ENCODE peak calls at places on chromosomes 6 and 20, in ten cellular contexts. D is HEK293T; S is Calu3; X is pons; E is amniotic epithelial cell; R is ELF-1; H is GM13976; Q is stimulated activated CD4-positive, alpha-beta T cell treated with anti-CD3 and anti-CD28 coated beads, Interleukin-15, amount 100 ng/mL, for 24 hours; B is osteoblast; L is tibial artery. V is an unnamed sample.

GRCh38 chr20:19786311-19786710 is 28.3 kb downstream of the RIN2 start:
- DNase-seq in D (no peak), S (no peak), X (no peak), E (peak), R (peak), H (no peak), Q (no peak), B (no peak), L (peak), V (no peak)

GRCh38 chr6:52808660-52809059 is 5.0 kb upstream of the GSTA1 start:
- DNase-seq in D (no peak), S (no peak), X (no peak), E (no peak), R (no peak), H (no peak), Q (no peak), B (no peak), L (no peak), V (no peak)

GRCh38 chr6:71567562-71567961 is 279.0 kb downstream of the OGFRL1 start:
- DNase-seq in D (no peak), S (no peak), X (no peak), E (peak), R (no peak), H (no peak), Q (no peak), B (no peak), L (no peak), V (no peak)

GRCh38 chr6:124119591-124119990 is 315.9 kb downstream of the NKAIN2 start:
- DNase-seq in D (no peak), S (no peak), X (no peak), E (no peak), R (no peak), H (no peak), Q (no peak), B (no peak), L (no peak), V (no peak)

GRCh38 chr20:39259010-39259803 is 297.1 kb downstream of the DHX35 start:
- DNase-seq in D (no peak), S (no peak), X (no peak), E (peak), R (no peak), H (no peak), Q (no peak), B (no peak), L (no peak), V (no peak)

GRCh38 chr6:134722996-134723871 is 226.7 kb downstream of the ALDH8A1 start:
- DNase-seq in D (peak), S (no peak), X (no peak), E (peak), R (no peak), H (no peak), Q (no peak), B (no peak), L (no peak), V (no peak)

GRCh38 chr6:141484726-141485125 is 648.0 kb upstream of the GJE1 start:
- DNase-seq in D (no peak), S (no peak), X (peak), E (no peak), R (no peak), H (no peak), Q (peak), B (no peak), L (no peak), V (no peak)

GRCh38 chr6:149935668-149936067 is 6.1 kb upstream of the ULBP2 start:
- DNase-seq in D (no peak), S (no peak), X (no peak), E (no peak), R (no peak), H (no peak), Q (no peak), B (no peak), L (no peak), V (no peak)

GRCh38 chr20:3349786-3350185 is 57.7 kb downstream of the DNAAF9 start:
- DNase-seq in D (no peak), S (no peak), X (no peak), E (no peak), R (no peak), H (no peak), Q (no peak), B (no peak), L (no peak), V (no peak)

V was measured in NCI-H187.